ENCODE peak calls at places on chromosome 16, in five cellular contexts. M is NCI-H1105, C is NCI-H460, O is AG09309, A is AG08396. T is an unnamed sample.

GRCh38 chr16:65745-66144 is 6.7 kb downstream of the RHBDF1 start:
- DNase-seq in M (no peak), C (peak; percentile 71), O (no peak), A (peak; percentile 90), T (no peak)

GRCh38 chr16:89350701-89351380 is 133.3 kb downstream of the ZNF778 start:
- DNase-seq in M (no peak), C (no peak), O (no peak), A (no peak), T (no peak)

GRCh38 chr16:90081606-90081970 is 4.5 kb upstream of the PRDM7 start:
- DNase-seq in M (no peak), C (no peak), O (no peak), A (no peak), T (no peak)

GRCh38 chr16:49734330-49734729 is 121.6 kb downstream of the ZNF423 start:
- DNase-seq in M (no peak), C (no peak), O (no peak), A (no peak), T (no peak)

GRCh38 chr16:15900901-15901465 is 12.6 kb upstream of the CEP20 start:
- DNase-seq in M (no peak), C (no peak), O (no peak), A (no peak), T (no peak)

GRCh38 chr16:72256398-72257048 is 84.6 kb upstream of the PMFBP1 start:
- DNase-seq in M (no peak), C (no peak), O (peak; percentile 70), A (peak; percentile 64), T (no peak)

GRCh38 chr16:21684199-21684598 is 20.4 kb downstream of the OTOA start:
- DNase-seq in M (no peak), C (peak; percentile 11), O (no peak), A (no peak), T (no peak)

GRCh38 chr16:87410530-87410929 is 18.4 kb downstream of the MAP1LC3B start:
- DNase-seq in M (no peak), C (no peak), O (no peak), A (no peak), T (no peak)

T was measured in SK-N-MC.